ENCODE peak calls at places on chromosomes 6 and 20, in five cellular contexts. Z, S, Y, P and A are unnamed samples.

GRCh38 chr6:28807682-28808280 is 116.0 kb downstream of the TRIM27 start:
- DNase-seq in S (peak; percentile 58), Y (peak; percentile 33), Z (no peak), P (no peak), A (no peak)

GRCh38 chr20:50604451-50604850 is 86.9 kb downstream of the RIPOR3 start:
- DNase-seq in Z (no peak), P (no peak), Y (no peak), S (no peak), A (no peak)

GRCh38 chr20:31707994-31708744 is 14.5 kb downstream of the BCL2L1 start:
- DNase-seq in S (no peak), Y (no peak), P (peak; percentile 97), Z (no peak), A (no peak)

GRCh38 chr20:5658897-5659296 is 91.3 kb upstream of the SHLD1 start:
- DNase-seq in Z (no peak), P (peak; percentile 33), Y (peak; percentile 63), S (peak; percentile 93), A (peak; percentile 91)

GRCh38 chr6:4780360-4780812 is 4.2 kb downstream of the CDYL start:
- DNase-seq in Z (no peak), P (no peak), Y (no peak), S (no peak), A (no peak)

GRCh38 chr6:39228111-39228971 is 934 bp downstream of the KCNK5 start:
- DNase-seq in S (no peak), Y (peak; percentile 68), P (no peak), Z (no peak), A (no peak)

GRCh38 chr20:51696304-51697118 is 71.7 kb downstream of the ATP9A start:
- DNase-seq in Z (no peak), P (peak; percentile 78), S (peak; percentile 54), Y (no peak), A (no peak)

GRCh38 chr6:127900935-127901334 is at the start of gene THEMIS:
- DNase-seq in Y (peak; percentile 33), P (no peak), Z (no peak), S (no peak), A (no peak)

GRCh38 chr6:13615802-13616140 is 636 bp downstream of the NOL7 start:
- DNase-seq in Z (peak; percentile 40), Y (peak; percentile 51), P (no peak), S (peak; percentile 61), A (peak; percentile 26)

GRCh38 chr6:114390176-114390575 is 47.4 kb upstream of the HS3ST5 start:
- DNase-seq in Y (no peak), S (peak; percentile 60), P (no peak), Z (no peak), A (no peak)

GRCh38 chr6:169058634-169059033 is 195.0 kb downstream of the THBS2 start:
- DNase-seq in S (no peak), P (no peak), Y (no peak), Z (no peak), A (no peak)

GRCh38 chr20:11453430-11453829 is 464.3 kb upstream of the BTBD3 start:
- DNase-seq in S (no peak), Z (no peak), P (no peak), Y (no peak), A (no peak)

GRCh38 chr6:112415366-112415765 is 68.2 kb downstream of the RFPL4B start:
- DNase-seq in S (no peak), P (no peak), Y (no peak), Z (no peak), A (no peak)

GRCh38 chr6:170289971-170290305 is 940 bp downstream of the DLL1 start:
- DNase-seq in S (no peak), Y (no peak), P (no peak), Z (no peak), A (no peak)

GRCh38 chr6:12369781-12370262 is 79.7 kb downstream of the EDN1 start:
- DNase-seq in Y (no peak), Z (no peak), S (no peak), P (no peak), A (no peak)

GRCh38 chr6:34656378-34657036 is 40.1 kb downstream of the ILRUN start:
- DNase-seq in Y (peak; percentile 53), P (peak; percentile 62), Z (no peak), S (peak; percentile 51), A (no peak)

GRCh38 chr20:2873747-2874041 is 413 bp downstream of the PTPRA start:
- DNase-seq in S (no peak), Y (peak; percentile 58), Z (peak; percentile 65), P (no peak), A (no peak)

GRCh38 chr6:141540207-141540606 is 592.5 kb upstream of the GJE1 start:
- DNase-seq in P (no peak), S (no peak), Z (no peak), Y (no peak), A (no peak)

GRCh38 chr6:118912646-118913045 is 18.7 kb downstream of the ASF1A start:
- DNase-seq in P (no peak), S (no peak), Y (no peak), Z (no peak), A (no peak)

GRCh38 chr6:140051521-140052455 is 677.3 kb upstream of the CITED2 start:
- DNase-seq in S (peak; percentile 73), Z (no peak), P (no peak), Y (no peak), A (no peak)

GRCh38 chr20:22611636-22612035 is 27.3 kb upstream of the FOXA2 start:
- DNase-seq in Y (no peak), S (no peak), Z (no peak), P (no peak), A (no peak)

GRCh38 chr6:3250278-3250677 is 8.5 kb upstream of the PSMG4 start:
- DNase-seq in S (peak; percentile 17), P (no peak), Z (no peak), Y (no peak), A (no peak)

GRCh38 chr6:26553264-26553738 is 15.1 kb downstream of the HMGN4 start:
- DNase-seq in S (peak; percentile 81), Z (peak; percentile 49), P (peak; percentile 13), Y (peak; percentile 84), A (peak; percentile 31)

GRCh38 chr20:47274449-47275108 is 81.9 kb downstream of the ZMYND8 start:
- DNase-seq in Y (peak; percentile 56), P (no peak), S (peak; percentile 86), Z (no peak), A (peak; percentile 94)

GRCh38 chr20:57867181-57867803 is 157.5 kb upstream of the PMEPA1 start:
- DNase-seq in P (no peak), Y (no peak), Z (no peak), S (no peak), A (no peak)

GRCh38 chr6:139625081-139625939 is 250.9 kb upstream of the CITED2 start:
- DNase-seq in S (no peak), Y (no peak), Z (no peak), P (no peak), A (no peak)

GRCh38 chr6:157832250-157832967 is 9.4 kb downstream of the SNX9 start:
- DNase-seq in S (no peak), Y (no peak), P (no peak), Z (no peak), A (no peak)

GRCh38 chr6:1318036-1318435 is 6.1 kb downstream of the FOXQ1 start:
- DNase-seq in Z (no peak), P (no peak), Y (no peak), S (no peak), A (no peak)